ENCODE peak calls at places on chromosomes 4 and X, in nine cellular contexts. A is WERI-Rb-1; C is stimulated activated naive CD8-positive, alpha-beta T cell treated with anti-CD3 and anti-CD28 coated beads, Interleukin-15, amount 100 ng/mL, for 72 hours; B is activated CD4-positive, CD25-positive, alpha-beta regulatory T cell treated with anti-CD3 and anti-CD28 coated beads, Interleukin-2, amount 50 U/mL, for 72 hours; W is activated CD4-positive, alpha-beta T cell treated with anti-CD3 and anti-CD28 coated beads, Interleukin-2, amount 10 ng/mL, durations not matched to agents 24 days and 14 days; X is hepatocyte; J is stomach; N is aorta; K is stimulated activated CD4-positive, alpha-beta T cell treated with anti-CD3 and anti-CD28 coated beads, TNF-alpha, amount 100 ng/mL, for 1 hour. U is an unnamed sample.

GRCh38 chrX:153829549-153829798 is 870 bp downstream of the PDZD4 start:
- DNase-seq in C (no peak), B (no peak), N (no peak), A (no peak), X (no peak), J (no peak), W (no peak), K (no peak), U (no peak)

GRCh38 chr4:56129431-56129861 is 180.7 kb downstream of the CEP135 start:
- DNase-seq in K (no peak), J (peak), N (no peak), X (peak), C (no peak), A (peak), B (no peak), W (peak), U (no peak)

GRCh38 chrX:133323450-133323849 is 91.8 kb downstream of the GPC4 start:
- DNase-seq in C (no peak), W (no peak), K (no peak), X (peak), B (no peak), A (no peak), N (no peak), J (no peak), U (no peak)

GRCh38 chr4:140286503-140286902 is 86.9 kb upstream of the SCOC start:
- DNase-seq in A (no peak), X (no peak), J (no peak), B (no peak), N (no peak), K (no peak), W (no peak), C (no peak), U (peak)

GRCh38 chr4:183936574-183937335 is 31.6 kb downstream of the STOX2 start:
- DNase-seq in X (no peak), W (no peak), C (no peak), K (no peak), J (no peak), A (no peak), N (no peak), B (no peak), U (no peak)

GRCh38 chr4:20248155-20248558 is 3.5 kb upstream of the SLIT2 start:
- DNase-seq in J (no peak), W (peak), A (peak), X (peak), K (no peak), B (no peak), C (no peak), N (no peak), U (no peak)

GRCh38 chr4:4356106-4357041 is 30.5 kb upstream of the NSG1 start:
- DNase-seq in N (no peak), X (no peak), C (no peak), J (no peak), K (no peak), A (no peak), B (no peak), W (no peak), U (no peak)

GRCh38 chrX:75784689-75785491 is at the start of gene MAGEE2:
- DNase-seq in B (no peak), J (no peak), K (no peak), W (no peak), X (no peak), N (no peak), C (no peak), A (no peak), U (no peak)

GRCh38 chr4:184064877-184065276 is 152.8 kb downstream of the ENPP6 start:
- DNase-seq in K (no peak), A (no peak), B (no peak), J (peak), W (no peak), N (no peak), X (peak), C (no peak), U (no peak)

GRCh38 chrX:123487226-123487625 is 245.6 kb downstream of the THOC2 start:
- DNase-seq in A (no peak), X (no peak), C (no peak), N (no peak), B (no peak), J (no peak), W (no peak), K (no peak), U (no peak)

GRCh38 chr4:32499176-32499575 is 1779.0 kb downstream of the PCDH7 start:
- DNase-seq in J (no peak), B (no peak), X (no peak), C (no peak), K (no peak), A (no peak), W (no peak), N (no peak), U (no peak)

GRCh38 chr4:147059064-147059731 is 113.5 kb upstream of the TTC29 start:
- DNase-seq in N (no peak), W (peak), B (no peak), X (no peak), K (no peak), C (no peak), J (no peak), A (no peak), U (no peak)

GRCh38 chr4:139278956-139279722 is 886 bp downstream of the MGARP start:
- DNase-seq in A (no peak), N (no peak), W (no peak), X (no peak), C (no peak), J (no peak), B (no peak), K (no peak), U (no peak)

GRCh38 chr4:7463584-7464258 is 29.0 kb upstream of the PSAPL1 start:
- DNase-seq in K (no peak), N (no peak), B (no peak), X (no peak), A (no peak), W (no peak), C (no peak), J (no peak), U (no peak)

GRCh38 chrX:24133280-24133679 is 16.2 kb upstream of the ZFX start:
- DNase-seq in N (no peak), J (no peak), C (no peak), W (no peak), K (no peak), B (no peak), A (no peak), X (no peak), U (no peak)

GRCh38 chr4:153131478-153132069 is 72.7 kb upstream of the TRIM2 start:
- DNase-seq in X (no peak), K (no peak), J (no peak), C (no peak), N (no peak), B (no peak), W (no peak), A (no peak), U (no peak)

GRCh38 chrX:49257846-49258748 is 6.4 kb downstream of the FOXP3 start:
- DNase-seq in J (no peak), X (no peak), B (no peak), A (no peak), C (no peak), N (no peak), K (no peak), W (peak), U (no peak)

GRCh38 chrX:104392350-104392749 is 137.6 kb upstream of the ESX1 start:
- DNase-seq in N (no peak), C (no peak), J (no peak), B (no peak), K (no peak), X (no peak), W (no peak), A (no peak), U (no peak)

GRCh38 chr4:52983563-52984303 is 121.6 kb downstream of the RASL11B start:
- DNase-seq in A (no peak), C (peak), B (no peak), X (peak), K (no peak), W (peak), N (no peak), J (no peak), U (no peak)

GRCh38 chrX:15177316-15177715 is 92.6 kb downstream of the ASB9 start:
- DNase-seq in X (no peak), A (no peak), C (no peak), J (no peak), K (no peak), W (no peak), B (no peak), N (no peak), U (no peak)

GRCh38 chr4:155629183-155629825 is 37.3 kb upstream of the GUCY1A1 start:
- DNase-seq in A (peak), J (no peak), K (no peak), X (no peak), N (no peak), B (no peak), W (no peak), C (no peak), U (no peak)

GRCh38 chr4:184548651-184549341 is 74.4 kb upstream of the IRF2 start:
- DNase-seq in J (no peak), A (no peak), N (no peak), W (no peak), B (no peak), C (no peak), K (no peak), X (no peak), U (no peak)

GRCh38 chr4:105992641-105993305 is 97.5 kb downstream of the NPNT start:
- DNase-seq in J (no peak), X (no peak), K (no peak), A (no peak), C (no peak), N (no peak), B (no peak), W (no peak), U (no peak)

GRCh38 chrX:74514384-74514783 is 93.1 kb downstream of the SLC16A2 start:
- DNase-seq in W (no peak), N (no peak), C (no peak), J (no peak), K (no peak), B (no peak), A (no peak), X (peak), U (no peak)

GRCh38 chr4:77072195-77072753 is 3.5 kb downstream of the CCNI start:
- DNase-seq in N (no peak), J (peak), C (no peak), K (no peak), A (no peak), X (peak), B (no peak), W (no peak), U (no peak)